ENCODE peak calls at places on chromosomes 2 and 18, in nine cellular contexts. One of them, this sample, is unnamed.

GRCh38 chr2:74646829-74647482 is 1.2 kb downstream of the M1AP start:
- DNase-seq in kidney epithelial cell: no peak
- DNase-seq in lower lobe of right lung: no peak
- DNase-seq in nephron progenitor cell: no peak
- DNase-seq in fibroblast of lung: no peak
- DNase-seq in GM20000: no peak
- DNase-seq in GM13977: no peak
- DNase-seq in WERI-Rb-1: no peak
- DNase-seq in fibroblast of the aortic adventitia: peak
- DNase-seq in this sample: no peak

GRCh38 chr2:172102159-172102857 is 392 bp downstream of the DLX2 start:
- DNase-seq in kidney epithelial cell: no peak
- DNase-seq in lower lobe of right lung: no peak
- DNase-seq in nephron progenitor cell: peak
- DNase-seq in fibroblast of lung: peak
- DNase-seq in GM20000: no peak
- DNase-seq in GM13977: peak
- DNase-seq in WERI-Rb-1: peak
- DNase-seq in fibroblast of the aortic adventitia: peak
- DNase-seq in this sample: peak

GRCh38 chr2:9533663-9534062 is 22.0 kb downstream of the ADAM17 start:
- DNase-seq in kidney epithelial cell: no peak
- DNase-seq in lower lobe of right lung: no peak
- DNase-seq in nephron progenitor cell: no peak
- DNase-seq in fibroblast of lung: no peak
- DNase-seq in GM20000: no peak
- DNase-seq in GM13977: no peak
- DNase-seq in WERI-Rb-1: no peak
- DNase-seq in fibroblast of the aortic adventitia: no peak
- DNase-seq in this sample: no peak

GRCh38 chr18:51447351-51447896 is 249.9 kb upstream of the MEX3C start:
- DNase-seq in kidney epithelial cell: no peak
- DNase-seq in lower lobe of right lung: no peak
- DNase-seq in nephron progenitor cell: no peak
- DNase-seq in fibroblast of lung: no peak
- DNase-seq in GM20000: no peak
- DNase-seq in GM13977: no peak
- DNase-seq in WERI-Rb-1: no peak
- DNase-seq in fibroblast of the aortic adventitia: no peak
- DNase-seq in this sample: no peak

GRCh38 chr2:238941262-238941792 is 93.4 kb downstream of the TWIST2 start:
- DNase-seq in kidney epithelial cell: no peak
- DNase-seq in lower lobe of right lung: no peak
- DNase-seq in nephron progenitor cell: no peak
- DNase-seq in fibroblast of lung: no peak
- DNase-seq in GM20000: no peak
- DNase-seq in GM13977: no peak
- DNase-seq in WERI-Rb-1: no peak
- DNase-seq in fibroblast of the aortic adventitia: no peak
- DNase-seq in this sample: peak

GRCh38 chr2:73971722-73972121 is 13.0 kb upstream of the TET3 start:
- DNase-seq in kidney epithelial cell: no peak
- DNase-seq in lower lobe of right lung: no peak
- DNase-seq in nephron progenitor cell: no peak
- DNase-seq in fibroblast of lung: no peak
- DNase-seq in GM20000: no peak
- DNase-seq in GM13977: no peak
- DNase-seq in WERI-Rb-1: no peak
- DNase-seq in fibroblast of the aortic adventitia: peak
- DNase-seq in this sample: no peak

GRCh38 chr2:19235308-19235707 is 123.1 kb downstream of the OSR1 start:
- DNase-seq in kidney epithelial cell: no peak
- DNase-seq in lower lobe of right lung: no peak
- DNase-seq in nephron progenitor cell: no peak
- DNase-seq in fibroblast of lung: peak
- DNase-seq in GM20000: no peak
- DNase-seq in GM13977: no peak
- DNase-seq in WERI-Rb-1: no peak
- DNase-seq in fibroblast of the aortic adventitia: peak
- DNase-seq in this sample: no peak

GRCh38 chr2:98016908-98017700 is 21.4 kb upstream of the TMEM131 start:
- DNase-seq in kidney epithelial cell: no peak
- DNase-seq in lower lobe of right lung: no peak
- DNase-seq in nephron progenitor cell: no peak
- DNase-seq in fibroblast of lung: no peak
- DNase-seq in GM20000: no peak
- DNase-seq in GM13977: no peak
- DNase-seq in WERI-Rb-1: no peak
- DNase-seq in fibroblast of the aortic adventitia: no peak
- DNase-seq in this sample: peak

GRCh38 chr2:5926896-5927512 is 234.8 kb downstream of the SOX11 start:
- DNase-seq in kidney epithelial cell: no peak
- DNase-seq in lower lobe of right lung: no peak
- DNase-seq in nephron progenitor cell: no peak
- DNase-seq in fibroblast of lung: peak
- DNase-seq in GM20000: no peak
- DNase-seq in GM13977: no peak
- DNase-seq in WERI-Rb-1: no peak
- DNase-seq in fibroblast of the aortic adventitia: no peak
- DNase-seq in this sample: no peak

GRCh38 chr2:5937865-5938565 is 245.8 kb downstream of the SOX11 start:
- DNase-seq in kidney epithelial cell: no peak
- DNase-seq in lower lobe of right lung: no peak
- DNase-seq in nephron progenitor cell: no peak
- DNase-seq in fibroblast of lung: peak
- DNase-seq in GM20000: no peak
- DNase-seq in GM13977: no peak
- DNase-seq in WERI-Rb-1: no peak
- DNase-seq in fibroblast of the aortic adventitia: no peak
- DNase-seq in this sample: no peak

GRCh38 chr2:5933669-5934068 is 241.5 kb downstream of the SOX11 start:
- DNase-seq in kidney epithelial cell: no peak
- DNase-seq in lower lobe of right lung: no peak
- DNase-seq in nephron progenitor cell: no peak
- DNase-seq in fibroblast of lung: no peak
- DNase-seq in GM20000: no peak
- DNase-seq in GM13977: no peak
- DNase-seq in WERI-Rb-1: no peak
- DNase-seq in fibroblast of the aortic adventitia: no peak
- DNase-seq in this sample: no peak

GRCh38 chr2:5938566-5938896 is 246.3 kb downstream of the SOX11 start:
- DNase-seq in kidney epithelial cell: no peak
- DNase-seq in lower lobe of right lung: no peak
- DNase-seq in nephron progenitor cell: peak
- DNase-seq in fibroblast of lung: no peak
- DNase-seq in GM20000: no peak
- DNase-seq in GM13977: no peak
- DNase-seq in WERI-Rb-1: no peak
- DNase-seq in fibroblast of the aortic adventitia: no peak
- DNase-seq in this sample: no peak

DNA sequence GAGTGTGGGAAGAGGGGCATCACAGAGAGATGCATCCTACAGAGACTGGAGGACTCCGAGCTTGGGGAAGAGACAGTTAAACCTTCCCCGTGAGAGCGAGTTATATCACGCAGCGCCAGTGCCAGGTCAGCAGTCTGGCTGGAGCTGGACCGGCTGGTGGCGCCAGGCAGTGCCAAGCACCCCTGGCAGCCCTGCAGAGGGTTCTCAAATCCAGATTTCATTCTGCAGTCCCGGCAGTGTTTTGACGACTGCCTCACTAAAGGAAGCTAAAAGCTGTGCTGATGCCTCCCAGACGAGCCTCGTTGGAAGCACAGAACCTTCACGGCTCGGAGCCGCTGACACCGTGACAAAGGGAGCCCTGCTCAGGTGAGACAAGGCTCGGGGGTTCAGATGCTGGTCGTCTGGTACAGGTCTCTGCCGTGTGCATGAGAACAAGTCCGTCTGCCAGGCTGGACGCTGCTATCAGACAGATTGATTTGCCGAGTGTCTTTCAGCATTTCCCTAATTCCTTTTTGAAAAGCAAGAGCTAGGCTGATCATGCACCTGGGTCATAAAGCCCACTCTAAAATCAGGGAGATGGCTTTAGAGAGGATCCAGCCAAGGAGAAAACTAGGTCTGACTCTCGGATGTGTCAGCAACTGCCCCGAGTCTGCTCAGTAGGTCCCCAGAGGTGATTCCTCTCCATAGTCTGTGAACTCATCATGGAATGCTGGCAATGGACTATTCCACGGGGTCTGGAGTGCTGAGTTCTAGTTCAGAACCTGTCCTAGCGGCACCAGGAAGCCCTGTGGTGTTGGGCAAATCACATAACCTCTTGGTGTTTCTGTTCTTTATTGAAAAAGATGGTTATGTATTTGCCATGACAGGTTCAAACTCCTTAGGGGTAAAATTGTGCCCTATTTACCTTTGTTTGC is 240.6 kb downstream of the SOX11 start:
- DNase-seq in kidney epithelial cell: no peak
- DNase-seq in lower lobe of right lung: no peak
- DNase-seq in nephron progenitor cell: no peak
- DNase-seq in fibroblast of lung: no peak
- DNase-seq in GM20000: no peak
- DNase-seq in GM13977: no peak
- DNase-seq in WERI-Rb-1: no peak
- DNase-seq in fibroblast of the aortic adventitia: no peak
- DNase-seq in this sample: no peak
- TF ChIP-seq CTCF in kidney epithelial cell: no peak
- TF ChIP-seq CTCF in lower lobe of right lung: no peak
- TF ChIP-seq CTCF in nephron progenitor cell: no peak
- TF ChIP-seq CTCF in fibroblast of lung: no peak
- TF ChIP-seq CTCF in GM20000: no peak
- TF ChIP-seq CTCF in GM13977: no peak
- TF ChIP-seq CTCF in WERI-Rb-1: no peak
- TF ChIP-seq CTCF in fibroblast of the aortic adventitia: no peak
- TF ChIP-seq CTCF in this sample: no peak

DNA sequence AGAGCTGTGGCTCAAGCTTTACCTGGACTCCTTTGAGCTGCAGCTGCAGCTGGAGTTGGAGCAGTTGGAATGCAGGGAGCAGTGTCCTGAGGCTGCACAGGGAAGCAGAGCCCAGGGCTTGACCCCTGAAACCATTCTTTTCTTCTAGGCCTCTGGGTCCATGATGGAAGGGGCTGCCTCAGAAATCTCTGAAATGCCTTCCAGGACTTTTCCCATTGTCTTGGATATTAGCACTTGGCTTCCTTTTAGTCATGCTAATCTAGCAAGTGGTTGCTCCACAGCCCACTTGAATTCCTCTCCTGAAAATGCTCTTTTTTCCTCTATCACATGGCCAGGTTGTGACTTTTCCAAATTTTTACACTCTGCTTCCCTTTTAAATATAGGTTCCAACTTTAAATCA is 108.6 kb upstream of the RNF152 start:
- DNase-seq in kidney epithelial cell: no peak
- DNase-seq in lower lobe of right lung: no peak
- DNase-seq in nephron progenitor cell: no peak
- DNase-seq in fibroblast of lung: no peak
- DNase-seq in GM20000: no peak
- DNase-seq in GM13977: no peak
- DNase-seq in WERI-Rb-1: no peak
- DNase-seq in fibroblast of the aortic adventitia: peak
- DNase-seq in this sample: no peak
- TF ChIP-seq CTCF in kidney epithelial cell: no peak
- TF ChIP-seq CTCF in lower lobe of right lung: no peak
- TF ChIP-seq CTCF in nephron progenitor cell: no peak
- TF ChIP-seq CTCF in fibroblast of lung: no peak
- TF ChIP-seq CTCF in GM20000: no peak
- TF ChIP-seq CTCF in GM13977: no peak
- TF ChIP-seq CTCF in WERI-Rb-1: no peak
- TF ChIP-seq CTCF in fibroblast of the aortic adventitia: no peak
- TF ChIP-seq CTCF in this sample: no peak

DNA sequence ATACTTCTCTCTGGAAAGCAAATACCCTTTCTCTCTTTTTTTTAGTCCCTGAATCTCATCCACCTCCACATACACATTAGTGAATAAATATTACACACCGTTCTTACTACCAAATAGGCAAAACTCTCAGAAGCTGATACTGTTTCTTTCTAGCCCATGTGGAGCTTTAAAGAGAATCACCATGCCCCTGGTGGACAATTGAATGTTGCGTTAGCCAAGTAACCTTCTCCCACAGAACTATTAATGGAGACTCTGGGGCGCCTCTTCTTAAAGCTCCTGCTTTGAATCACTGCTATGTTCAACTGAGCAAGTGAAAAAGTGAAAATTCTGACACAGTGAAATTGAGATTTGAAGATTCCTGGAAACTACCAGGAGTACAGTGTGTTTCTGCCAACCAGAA is 522.8 kb upstream of the CDH7 start:
- DNase-seq in kidney epithelial cell: no peak
- DNase-seq in lower lobe of right lung: no peak
- DNase-seq in nephron progenitor cell: no peak
- DNase-seq in fibroblast of lung: no peak
- DNase-seq in GM20000: no peak
- DNase-seq in GM13977: no peak
- DNase-seq in WERI-Rb-1: no peak
- DNase-seq in fibroblast of the aortic adventitia: no peak
- DNase-seq in this sample: no peak
- TF ChIP-seq CTCF in kidney epithelial cell: peak
- TF ChIP-seq CTCF in lower lobe of right lung: no peak
- TF ChIP-seq CTCF in nephron progenitor cell: no peak
- TF ChIP-seq CTCF in fibroblast of lung: no peak
- TF ChIP-seq CTCF in GM20000: no peak
- TF ChIP-seq CTCF in GM13977: no peak
- TF ChIP-seq CTCF in WERI-Rb-1: no peak
- TF ChIP-seq CTCF in fibroblast of the aortic adventitia: no peak
- TF ChIP-seq CTCF in this sample: no peak

GRCh38 chr2:101310591-101311389 is 2.3 kb upstream of the RNF149 start:
- DNase-seq in kidney epithelial cell: no peak
- DNase-seq in lower lobe of right lung: no peak
- DNase-seq in nephron progenitor cell: no peak
- DNase-seq in fibroblast of lung: no peak
- DNase-seq in GM20000: no peak
- DNase-seq in GM13977: no peak
- DNase-seq in WERI-Rb-1: no peak
- DNase-seq in fibroblast of the aortic adventitia: no peak
- DNase-seq in this sample: no peak

GRCh38 chr2:101307503-101307902 is 998 bp downstream of the RNF149 start:
- DNase-seq in kidney epithelial cell: no peak
- DNase-seq in lower lobe of right lung: no peak
- DNase-seq in nephron progenitor cell: no peak
- DNase-seq in fibroblast of lung: no peak
- DNase-seq in GM20000: peak
- DNase-seq in GM13977: peak
- DNase-seq in WERI-Rb-1: no peak
- DNase-seq in fibroblast of the aortic adventitia: no peak
- DNase-seq in this sample: no peak

GRCh38 chr2:101307950-101308431 is 510 bp downstream of the RNF149 start:
- DNase-seq in kidney epithelial cell: no peak
- DNase-seq in lower lobe of right lung: peak
- DNase-seq in nephron progenitor cell: peak
- DNase-seq in fibroblast of lung: no peak
- DNase-seq in GM20000: no peak
- DNase-seq in GM13977: peak
- DNase-seq in WERI-Rb-1: peak
- DNase-seq in fibroblast of the aortic adventitia: peak
- DNase-seq in this sample: no peak

GRCh38 chr2:101309211-101309700 is 755 bp upstream of the RNF149 start:
- DNase-seq in kidney epithelial cell: no peak
- DNase-seq in lower lobe of right lung: no peak
- DNase-seq in nephron progenitor cell: no peak
- DNase-seq in fibroblast of lung: no peak
- DNase-seq in GM20000: no peak
- DNase-seq in GM13977: no peak
- DNase-seq in WERI-Rb-1: no peak
- DNase-seq in fibroblast of the aortic adventitia: no peak
- DNase-seq in this sample: no peak

DNA sequence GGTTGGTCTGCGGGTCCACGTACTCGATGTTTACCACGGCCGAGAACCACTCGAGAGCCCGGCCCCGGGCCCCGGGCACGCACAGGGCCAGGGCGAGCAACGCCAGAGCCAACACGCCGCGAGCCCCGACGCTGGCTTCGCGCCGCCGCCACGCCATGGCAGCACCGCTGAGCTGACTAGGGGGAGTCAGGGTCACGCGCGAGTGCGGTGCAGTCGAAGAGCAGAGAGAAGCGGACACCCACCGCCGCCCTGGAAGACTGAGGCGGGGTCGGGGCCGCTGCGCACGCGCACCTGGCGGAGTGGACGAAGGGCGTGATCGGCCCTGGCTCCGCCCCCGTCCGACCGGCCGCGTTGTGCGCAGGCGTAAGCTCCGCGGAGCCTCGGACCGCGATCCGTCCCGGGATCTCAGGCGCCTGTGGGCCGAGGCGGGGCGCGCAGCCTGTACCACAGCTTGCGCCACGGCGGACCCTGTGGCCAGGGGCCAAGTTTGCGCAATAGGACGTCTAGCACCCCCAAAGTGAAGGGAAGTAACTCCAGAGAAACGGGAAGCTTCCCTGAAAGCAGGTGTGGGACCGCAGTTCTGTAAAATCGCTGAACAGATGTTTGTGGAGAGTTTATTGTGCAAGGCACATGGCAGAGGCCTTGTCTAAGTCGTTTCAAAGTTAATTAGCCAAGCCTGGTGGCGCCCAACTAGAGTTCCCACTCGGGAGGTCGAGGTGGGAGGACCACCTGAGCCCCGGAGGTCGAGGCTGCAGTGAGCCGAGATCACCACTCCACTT is at the start of gene RNF149:
- DNase-seq in kidney epithelial cell: no peak
- DNase-seq in lower lobe of right lung: peak
- DNase-seq in nephron progenitor cell: peak
- DNase-seq in fibroblast of lung: peak
- DNase-seq in GM20000: peak
- DNase-seq in GM13977: peak
- DNase-seq in WERI-Rb-1: peak
- DNase-seq in fibroblast of the aortic adventitia: peak
- DNase-seq in this sample: peak
- TF ChIP-seq CTCF in kidney epithelial cell: no peak
- TF ChIP-seq CTCF in lower lobe of right lung: no peak
- TF ChIP-seq CTCF in nephron progenitor cell: no peak
- TF ChIP-seq CTCF in fibroblast of lung: no peak
- TF ChIP-seq CTCF in GM20000: no peak
- TF ChIP-seq CTCF in GM13977: no peak
- TF ChIP-seq CTCF in WERI-Rb-1: no peak
- TF ChIP-seq CTCF in fibroblast of the aortic adventitia: no peak
- TF ChIP-seq CTCF in this sample: no peak

This sample was measured in osteocyte.